ENCODE peak calls at places on chromosomes 1 and 21, in ten cellular contexts. H, F, R, G, P, T, U, X, S and K are unnamed samples.
A peak's percentile ranks its signal among the peaks of the same experiment; 100 is the strongest.

GRCh38 chr1:39214021-39214713 is 9.7 kb downstream of the MACF1 start:
- DNase-seq in S (no peak), F (no peak), X (no peak), T (peak; percentile 84), H (no peak), U (no peak), P (no peak), G (peak; percentile 19), R (no peak), K (no peak)

GRCh38 chr1:5864256-5864655 is 128.0 kb downstream of the NPHP4 start:
- DNase-seq in X (no peak), R (no peak), S (no peak), G (no peak), F (no peak), H (no peak), U (no peak), P (no peak), T (no peak), K (no peak)

GRCh38 chr21:26169611-26170470 is 729 bp downstream of the APP start:
- DNase-seq in U (peak; percentile 62), F (peak; percentile 51), S (peak; percentile 61), H (peak; percentile 78), X (peak; percentile 82), T (peak; percentile 63), G (peak; percentile 65), P (peak; percentile 53), R (peak; percentile 65), K (peak; percentile 60)

GRCh38 chr1:77889671-77890070 is 1.2 kb downstream of the NEXN start:
- DNase-seq in G (peak; percentile 17), X (no peak), P (no peak), H (no peak), F (no peak), U (no peak), R (peak; percentile 91), S (no peak), T (no peak), K (no peak)

GRCh38 chr1:226763741-226764264 is 24.7 kb upstream of the ITPKB start:
- DNase-seq in T (no peak), P (no peak), U (no peak), F (no peak), H (no peak), G (no peak), X (no peak), S (no peak), R (peak; percentile 96), K (no peak)

GRCh38 chr1:152029144-152029936 is 7.5 kb downstream of the S100A11 start:
- DNase-seq in G (no peak), T (no peak), S (no peak), R (peak; percentile 43), X (no peak), F (no peak), P (no peak), H (no peak), U (no peak), K (no peak)

GRCh38 chr21:26332873-26333272 is 162.3 kb upstream of the APP start:
- DNase-seq in X (no peak), H (no peak), U (no peak), T (no peak), F (no peak), G (no peak), P (peak; percentile 14), R (no peak), S (no peak), K (no peak)

GRCh38 chr1:59215766-59216291 is 81.1 kb upstream of the FGGY start:
- DNase-seq in F (no peak), U (no peak), H (no peak), P (no peak), X (no peak), R (no peak), T (no peak), G (no peak), S (no peak), K (no peak)

GRCh38 chr1:50105430-50105829 is 3.3 kb upstream of the ELAVL4 start:
- DNase-seq in U (no peak), T (no peak), R (no peak), G (no peak), H (no peak), P (no peak), F (no peak), X (no peak), S (no peak), K (no peak)

GRCh38 chr21:43340491-43341348 is 86.2 kb downstream of the SIK1 start:
- DNase-seq in S (no peak), G (no peak), R (peak; percentile 95), T (no peak), F (no peak), X (no peak), H (no peak), U (peak; percentile 62), P (no peak), K (no peak)

GRCh38 chr1:82903626-82904025 is 1095.3 kb downstream of the TTLL7 start:
- DNase-seq in T (no peak), U (no peak), R (no peak), H (no peak), X (no peak), G (no peak), F (no peak), S (no peak), P (no peak), K (no peak)

GRCh38 chr1:243341074-243341473 is 85.2 kb downstream of the SDCCAG8 start:
- DNase-seq in R (peak; percentile 49), S (no peak), U (no peak), G (no peak), T (no peak), P (no peak), X (no peak), F (no peak), H (no peak), K (no peak)

DNA sequence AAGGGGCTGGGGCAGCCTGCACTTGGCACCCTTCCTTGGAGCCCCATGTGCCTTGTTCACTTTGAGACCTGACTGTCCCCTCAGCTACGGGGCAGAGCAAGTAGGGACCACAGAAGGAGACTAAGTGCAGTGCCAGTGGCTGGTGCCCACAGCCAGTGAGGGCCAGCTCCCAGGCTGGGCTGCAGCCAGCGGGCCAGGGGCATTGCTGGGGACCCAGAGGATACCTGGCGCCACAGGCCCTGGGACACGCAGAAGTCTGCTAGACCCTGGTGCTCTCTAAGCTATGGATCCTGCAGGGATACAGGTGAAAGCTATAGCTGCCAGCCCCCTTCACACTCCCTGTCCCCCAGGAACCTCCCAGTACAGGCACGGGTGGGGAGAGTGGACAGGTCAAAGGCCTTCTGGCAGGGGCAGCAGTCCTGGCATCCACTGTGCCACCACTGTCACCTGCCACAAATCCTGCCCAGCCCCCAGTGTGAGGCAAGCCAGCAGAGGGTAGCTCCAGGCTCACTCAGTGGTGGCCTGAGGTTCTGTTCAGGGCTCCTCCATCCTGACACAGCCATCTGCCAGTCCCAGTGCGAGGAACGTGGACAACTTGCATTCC is 1.3 kb downstream of the CLCNKA start:
- DNase-seq in F (no peak), H (peak; percentile 79), G (no peak), R (no peak), X (no peak), T (no peak), P (no peak), S (no peak), U (no peak), K (no peak)
- TF ChIP-seq POLR2A in F (no peak), H (no peak), G (no peak), R (no peak), X (no peak), T (no peak), P (no peak), S (no peak), U (no peak), K (no peak)

GRCh38 chr1:88730995-88731394 is 46.9 kb downstream of the PKN2 start:
- DNase-seq in H (no peak), F (no peak), P (no peak), S (no peak), X (no peak), U (no peak), R (no peak), G (no peak), T (no peak), K (no peak)
- H3K4me3 ChIP-seq in H (no peak overlapping the region), F (no peak overlapping the region), P (no peak overlapping the region), S (no peak overlapping the region), X (no peak overlapping the region), U (no peak overlapping the region), R (no peak overlapping the region), G (no peak overlapping the region), T (no peak overlapping the region), K (no peak overlapping the region)

DNA sequence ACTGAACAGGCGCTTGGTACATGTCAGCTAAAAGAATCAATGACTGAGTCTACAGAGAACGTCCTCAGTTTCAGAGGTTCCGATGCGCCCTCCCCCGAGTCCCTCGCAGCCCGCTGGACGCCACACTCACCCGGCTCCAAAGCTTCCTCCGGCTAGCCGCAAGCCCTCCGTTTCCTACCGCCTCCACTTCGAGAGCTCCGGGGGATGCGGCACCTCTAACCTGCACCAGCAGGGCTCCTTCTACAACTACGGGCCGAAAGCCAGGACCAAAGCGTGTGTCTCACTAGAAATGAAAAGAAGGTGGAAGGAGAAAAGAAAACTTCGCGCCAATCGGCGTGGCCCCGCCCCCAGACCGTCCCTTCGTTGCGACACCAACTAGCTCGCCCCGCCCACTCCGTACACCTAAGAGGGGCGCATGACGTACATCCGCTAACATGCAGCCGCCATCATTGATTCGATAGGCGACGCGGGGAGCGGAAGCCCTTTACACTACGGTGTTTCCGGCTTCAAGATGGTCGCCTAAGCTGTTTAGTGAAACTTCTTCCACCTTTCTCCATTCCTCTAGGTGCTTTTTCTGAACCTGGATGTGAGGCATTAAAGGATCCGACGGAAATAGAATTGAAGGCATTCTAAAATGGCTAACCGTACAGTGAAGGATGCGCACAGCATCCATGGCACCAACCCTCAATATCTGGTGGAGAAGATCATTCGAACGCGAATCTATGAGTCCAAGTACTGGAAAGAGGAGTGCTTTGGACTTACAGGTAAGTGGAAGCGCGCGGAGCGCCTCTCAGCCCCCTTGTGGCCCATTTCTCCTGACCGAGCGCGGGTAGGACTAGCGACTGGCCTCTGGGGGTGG is at the start of the genes ORC1 and PRPF38A:
- DNase-seq in U (peak; percentile 99), X (peak; percentile 99), T (peak; percentile 99), P (peak; percentile 98), G (peak; percentile 99), F (peak; percentile 99), R (peak; percentile 97), H (peak; percentile 98), S (peak; percentile 96), K (peak; percentile 99)
- TF ChIP-seq POLR2A in U (no peak), X (peak; percentile 67), T (no peak), P (no peak), G (peak; percentile 70), F (no peak), R (peak; percentile 88), H (no peak), S (peak; percentile 29), K (peak; percentile 50)

DNA sequence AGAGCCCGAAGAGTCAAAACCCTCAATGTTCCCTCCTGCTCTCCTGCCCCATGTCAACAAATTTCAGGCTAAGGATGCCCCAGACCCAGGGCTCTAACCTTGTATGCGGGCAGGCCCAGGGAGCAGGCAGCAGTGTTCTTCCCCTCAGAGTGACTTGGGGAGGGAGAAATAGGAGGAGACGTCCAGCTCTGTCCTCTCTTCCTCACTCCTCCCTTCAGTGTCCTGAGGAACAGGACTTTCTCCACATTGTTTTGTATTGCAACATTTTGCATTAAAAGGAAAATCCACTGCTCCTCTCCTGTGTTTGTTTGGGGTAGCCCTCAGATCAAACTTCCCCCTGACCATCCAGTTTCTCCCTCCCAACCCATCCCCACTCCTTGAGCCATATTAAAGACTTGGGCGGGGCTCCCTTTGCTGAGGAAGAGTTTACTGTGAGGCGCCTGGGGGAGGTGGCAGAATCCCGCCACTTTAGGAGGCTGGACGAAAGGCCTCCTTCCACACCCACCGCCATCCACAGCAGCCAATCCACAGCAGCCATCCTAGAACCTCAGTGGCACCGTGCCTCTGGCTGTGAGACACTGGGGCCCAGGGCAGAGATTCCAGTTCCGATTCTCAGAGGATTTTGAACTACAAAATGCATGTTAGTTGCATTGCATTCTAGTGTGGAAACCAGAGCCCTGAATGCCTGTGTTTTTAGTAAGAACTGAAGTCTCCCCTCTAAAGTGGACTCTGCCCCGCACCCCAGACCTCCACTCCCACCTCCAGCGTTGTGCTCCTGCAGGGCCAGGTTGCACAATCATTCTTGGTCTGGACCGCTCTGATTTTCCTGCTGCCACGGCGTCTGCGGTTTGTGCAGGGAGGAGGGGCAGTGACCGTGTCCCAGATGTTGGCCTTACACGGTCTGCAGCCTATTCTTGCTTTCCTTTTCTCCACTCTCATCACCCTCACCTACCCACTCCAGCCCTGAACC is 3.0 kb downstream of the OLFML3 start:
- DNase-seq in P (peak; percentile 63), U (peak; percentile 50), G (peak; percentile 58), T (peak; percentile 42), F (peak; percentile 72), S (no peak), R (peak; percentile 82), H (no peak), X (peak; percentile 93), K (no peak)
- H3K4me3 ChIP-seq in P (no peak overlapping the region), U (peak overlapping the region; percentile 21), G (no peak overlapping the region), T (no peak overlapping the region), F (peak overlapping the region; percentile 47), S (peak overlapping the region; percentile 61), R (peak overlapping the region; percentile 23), H (no peak overlapping the region), X (peak overlapping the region; percentile 49), K (no peak overlapping the region)